ENCODE peak calls at places on chromosomes 2 and 18, in eight cellular contexts. V, A, F, T, G, B, S and W are unnamed samples.

GRCh38 chr2:64982311-64982857 is 6.8 kb upstream of the SLC1A4 start:
- DNase-seq in T (no peak), S (no peak), B (no peak), F (no peak), G (no peak), V (no peak), A (no peak), W (no peak)

GRCh38 chr2:66189598-66189997 is 245.3 kb upstream of the MEIS1 start:
- DNase-seq in F (no peak), T (no peak), V (no peak), S (no peak), B (no peak), A (no peak), G (no peak), W (no peak)

GRCh38 chr2:34012728-34013302 is 413.7 kb upstream of the FAM98A start:
- DNase-seq in A (no peak), B (peak), T (peak), F (peak), V (peak), S (no peak), G (no peak), W (peak)

GRCh38 chr2:189372688-189373257 is 68.5 kb upstream of the WDR75 start:
- DNase-seq in F (no peak), G (no peak), V (no peak), S (no peak), A (no peak), T (no peak), B (no peak), W (no peak)

GRCh38 chr2:241279413-241279812 is 36.1 kb downstream of the HDLBP start:
- DNase-seq in A (no peak), V (no peak), B (no peak), T (no peak), F (no peak), S (no peak), G (no peak), W (no peak)

GRCh38 chr2:174888136-174888535 is 117.0 kb downstream of the CHN1 start:
- DNase-seq in A (no peak), V (no peak), G (peak), S (no peak), F (no peak), B (no peak), T (no peak), W (no peak)

GRCh38 chr2:174771631-174772491 is 7.6 kb upstream of the CHRNA1 start:
- DNase-seq in B (peak), S (peak), T (peak), G (no peak), F (peak), A (peak), V (peak), W (peak)

GRCh38 chr2:136188086-136188485 is 70.1 kb upstream of the CXCR4 start:
- DNase-seq in G (no peak), T (no peak), A (no peak), S (no peak), V (no peak), B (no peak), F (no peak), W (no peak)

GRCh38 chr2:171810409-171810993 is 83.5 kb downstream of the SLC25A12 start:
- DNase-seq in S (no peak), F (no peak), T (no peak), G (no peak), B (no peak), V (no peak), A (no peak), W (no peak)

GRCh38 chr2:95329891-95330822 is 33.0 kb downstream of the KCNIP3 start:
- DNase-seq in G (no peak), B (no peak), S (no peak), T (no peak), F (no peak), V (peak), A (no peak), W (peak)

GRCh38 chr2:102771114-102771513 is 9.3 kb downstream of the TMEM182 start:
- DNase-seq in B (no peak), A (no peak), G (no peak), T (no peak), F (no peak), S (no peak), V (no peak), W (no peak)

GRCh38 chr2:72579595-72580180 is 246.1 kb downstream of the EXOC6B start:
- DNase-seq in A (peak), G (peak), V (peak), S (peak), F (no peak), B (no peak), T (no peak), W (no peak)

GRCh38 chr18:44679912-44680270 is 797 bp upstream of the SETBP1 start:
- DNase-seq in F (peak), S (peak), A (no peak), T (peak), B (peak), V (peak), G (no peak), W (peak)